ENCODE peak calls at places on chromosome 11, in eight cellular contexts. One of them, this sample, is unnamed.
A peak's percentile ranks its signal among the peaks of the same experiment; 100 is the strongest.

GRCh38 chr11:32113637-32114203 is 22.8 kb downstream of the RCN1 start:
- DNase-seq in stimulated activated CD8-positive, alpha-beta memory T cell treated with anti-CD3 and anti-CD28 coated beads, Interleukin-4, amount 100 ng/mL, for 1 hour: no peak
- DNase-seq in nucleus accumbens: no peak
- DNase-seq in hepatocyte: no peak
- DNase-seq in HS-5: no peak
- DNase-seq in activated CD4-positive, alpha-beta T cell treated with anti-CD3 and anti-CD28 coated beads for 48 hours: no peak
- DNase-seq in astrocyte of the spinal cord: no peak
- DNase-seq in stimulated activated CD4-positive, alpha-beta T cell treated with anti-CD3 and anti-CD28 coated beads, Interleukin-15, amount 100 ng/mL, for 48 hours: no peak
- DNase-seq in this sample: no peak

GRCh38 chr11:125390949-125391348 is 105.1 kb downstream of the FEZ1 start:
- DNase-seq in stimulated activated CD8-positive, alpha-beta memory T cell treated with anti-CD3 and anti-CD28 coated beads, Interleukin-4, amount 100 ng/mL, for 1 hour: no peak
- DNase-seq in nucleus accumbens: no peak
- DNase-seq in hepatocyte: no peak
- DNase-seq in HS-5: peak; percentile 47
- DNase-seq in activated CD4-positive, alpha-beta T cell treated with anti-CD3 and anti-CD28 coated beads for 48 hours: no peak
- DNase-seq in astrocyte of the spinal cord: no peak
- DNase-seq in stimulated activated CD4-positive, alpha-beta T cell treated with anti-CD3 and anti-CD28 coated beads, Interleukin-15, amount 100 ng/mL, for 48 hours: no peak
- DNase-seq in this sample: no peak

GRCh38 chr11:128210148-128210940 is 377.0 kb downstream of the ETS1 start:
- DNase-seq in stimulated activated CD8-positive, alpha-beta memory T cell treated with anti-CD3 and anti-CD28 coated beads, Interleukin-4, amount 100 ng/mL, for 1 hour: no peak
- DNase-seq in nucleus accumbens: no peak
- DNase-seq in hepatocyte: peak; percentile 84
- DNase-seq in HS-5: peak; percentile 99
- DNase-seq in activated CD4-positive, alpha-beta T cell treated with anti-CD3 and anti-CD28 coated beads for 48 hours: no peak
- DNase-seq in astrocyte of the spinal cord: peak; percentile 95
- DNase-seq in stimulated activated CD4-positive, alpha-beta T cell treated with anti-CD3 and anti-CD28 coated beads, Interleukin-15, amount 100 ng/mL, for 48 hours: no peak
- DNase-seq in this sample: no peak

GRCh38 chr11:72814831-72815618 is 814 bp downstream of the ATG16L2 start:
- DNase-seq in stimulated activated CD8-positive, alpha-beta memory T cell treated with anti-CD3 and anti-CD28 coated beads, Interleukin-4, amount 100 ng/mL, for 1 hour: peak; percentile 9
- DNase-seq in nucleus accumbens: no peak
- DNase-seq in hepatocyte: peak; percentile 79
- DNase-seq in HS-5: no peak
- DNase-seq in activated CD4-positive, alpha-beta T cell treated with anti-CD3 and anti-CD28 coated beads for 48 hours: peak; percentile 72
- DNase-seq in astrocyte of the spinal cord: peak; percentile 68
- DNase-seq in stimulated activated CD4-positive, alpha-beta T cell treated with anti-CD3 and anti-CD28 coated beads, Interleukin-15, amount 100 ng/mL, for 48 hours: peak; percentile 45
- DNase-seq in this sample: no peak

GRCh38 chr11:33402066-33402465 is 144.9 kb downstream of the HIPK3 start:
- DNase-seq in stimulated activated CD8-positive, alpha-beta memory T cell treated with anti-CD3 and anti-CD28 coated beads, Interleukin-4, amount 100 ng/mL, for 1 hour: no peak
- DNase-seq in nucleus accumbens: no peak
- DNase-seq in hepatocyte: no peak
- DNase-seq in HS-5: no peak
- DNase-seq in activated CD4-positive, alpha-beta T cell treated with anti-CD3 and anti-CD28 coated beads for 48 hours: no peak
- DNase-seq in astrocyte of the spinal cord: no peak
- DNase-seq in stimulated activated CD4-positive, alpha-beta T cell treated with anti-CD3 and anti-CD28 coated beads, Interleukin-15, amount 100 ng/mL, for 48 hours: no peak
- DNase-seq in this sample: no peak

GRCh38 chr11:124204008-124204407 is 20.9 kb downstream of the OR10D3 start:
- DNase-seq in stimulated activated CD8-positive, alpha-beta memory T cell treated with anti-CD3 and anti-CD28 coated beads, Interleukin-4, amount 100 ng/mL, for 1 hour: no peak
- DNase-seq in nucleus accumbens: no peak
- DNase-seq in hepatocyte: no peak
- DNase-seq in HS-5: no peak
- DNase-seq in activated CD4-positive, alpha-beta T cell treated with anti-CD3 and anti-CD28 coated beads for 48 hours: no peak
- DNase-seq in astrocyte of the spinal cord: no peak
- DNase-seq in stimulated activated CD4-positive, alpha-beta T cell treated with anti-CD3 and anti-CD28 coated beads, Interleukin-15, amount 100 ng/mL, for 48 hours: no peak
- DNase-seq in this sample: no peak

GRCh38 chr11:26319906-26320305 is 12.0 kb upstream of the ANO3 start:
- DNase-seq in stimulated activated CD8-positive, alpha-beta memory T cell treated with anti-CD3 and anti-CD28 coated beads, Interleukin-4, amount 100 ng/mL, for 1 hour: no peak
- DNase-seq in nucleus accumbens: no peak
- DNase-seq in hepatocyte: no peak
- DNase-seq in HS-5: no peak
- DNase-seq in activated CD4-positive, alpha-beta T cell treated with anti-CD3 and anti-CD28 coated beads for 48 hours: no peak
- DNase-seq in astrocyte of the spinal cord: peak; percentile 53
- DNase-seq in stimulated activated CD4-positive, alpha-beta T cell treated with anti-CD3 and anti-CD28 coated beads, Interleukin-15, amount 100 ng/mL, for 48 hours: no peak
- DNase-seq in this sample: no peak

GRCh38 chr11:73965076-73965763 is 14.4 kb downstream of the DNAJB13 start:
- DNase-seq in stimulated activated CD8-positive, alpha-beta memory T cell treated with anti-CD3 and anti-CD28 coated beads, Interleukin-4, amount 100 ng/mL, for 1 hour: no peak
- DNase-seq in nucleus accumbens: no peak
- DNase-seq in hepatocyte: no peak
- DNase-seq in HS-5: no peak
- DNase-seq in activated CD4-positive, alpha-beta T cell treated with anti-CD3 and anti-CD28 coated beads for 48 hours: no peak
- DNase-seq in astrocyte of the spinal cord: no peak
- DNase-seq in stimulated activated CD4-positive, alpha-beta T cell treated with anti-CD3 and anti-CD28 coated beads, Interleukin-15, amount 100 ng/mL, for 48 hours: no peak
- DNase-seq in this sample: no peak

GRCh38 chr11:75425422-75425821 is 7.6 kb downstream of the KLHL35 start:
- DNase-seq in stimulated activated CD8-positive, alpha-beta memory T cell treated with anti-CD3 and anti-CD28 coated beads, Interleukin-4, amount 100 ng/mL, for 1 hour: no peak
- DNase-seq in nucleus accumbens: no peak
- DNase-seq in hepatocyte: no peak
- DNase-seq in HS-5: no peak
- DNase-seq in activated CD4-positive, alpha-beta T cell treated with anti-CD3 and anti-CD28 coated beads for 48 hours: no peak
- DNase-seq in astrocyte of the spinal cord: no peak
- DNase-seq in stimulated activated CD4-positive, alpha-beta T cell treated with anti-CD3 and anti-CD28 coated beads, Interleukin-15, amount 100 ng/mL, for 48 hours: no peak
- DNase-seq in this sample: no peak

This sample was measured in midbrain.